ENCODE peak calls at places on chromosomes 2 and 18, in five cellular contexts. L, T, I, E and K are unnamed samples.
A peak's percentile ranks its signal among the peaks of the same experiment; 100 is the strongest.

GRCh38 chr2:133817680-133818566 is 249.7 kb upstream of the NCKAP5 start:
- DNase-seq in L (peak; percentile 56), E (peak; percentile 9), T (no peak), I (peak; percentile 92), K (no peak)

GRCh38 chr2:44949329-44950151 is 8.0 kb downstream of the SIX3 start:
- DNase-seq in L (no peak), T (peak; percentile 96), I (peak; percentile 52), E (no peak), K (no peak)

GRCh38 chr2:7525746-7526145 is 608.5 kb downstream of the RNF144A start:
- DNase-seq in T (no peak), I (no peak), L (no peak), E (no peak), K (no peak)

GRCh38 chr18:79402977-79403722 is 7.4 kb downstream of the NFATC1 start:
- DNase-seq in I (peak; percentile 36), L (no peak), T (no peak), E (peak; percentile 63), K (peak; percentile 43)

GRCh38 chr2:160269803-160270570 is 69.9 kb upstream of the ITGB6 start:
- DNase-seq in I (peak; percentile 98), T (peak; percentile 93), E (peak; percentile 90), L (peak; percentile 78), K (peak; percentile 79)

GRCh38 chr2:24994325-24994724 is 22.6 kb upstream of the DNAJC27 start:
- DNase-seq in E (no peak), T (no peak), I (no peak), L (no peak), K (no peak)

GRCh38 chr18:71485578-71485977 is 1058.6 kb downstream of the CBLN2 start:
- DNase-seq in L (no peak), I (peak; percentile 42), E (no peak), T (no peak), K (no peak)

GRCh38 chr18:13393338-13393737 is 174.8 kb downstream of the LDLRAD4 start:
- DNase-seq in T (no peak), I (no peak), L (no peak), E (no peak), K (no peak)

GRCh38 chr2:230900336-230900995 is 24.6 kb downstream of the GPR55 start:
- DNase-seq in L (no peak), T (no peak), E (no peak), I (no peak), K (peak; percentile 13)

GRCh38 chr2:20514596-20515269 is 67.9 kb downstream of the RHOB start:
- DNase-seq in E (no peak), T (no peak), L (peak; percentile 91), I (peak; percentile 98), K (no peak)

GRCh38 chr2:9249036-9249800 is 42.6 kb downstream of the ASAP2 start:
- DNase-seq in T (no peak), E (no peak), I (no peak), L (no peak), K (no peak)

GRCh38 chr2:50529600-50530218 is 502.2 kb downstream of the NRXN1 start:
- DNase-seq in T (peak; percentile 62), I (peak; percentile 62), E (peak; percentile 4), L (peak; percentile 56), K (no peak)

GRCh38 chr2:177169810-177170514 is 42.6 kb upstream of the HNRNPA3 start:
- DNase-seq in I (no peak), E (no peak), T (no peak), L (peak; percentile 68), K (no peak)

GRCh38 chr2:71823526-71823925 is 324.1 kb downstream of the CYP26B1 start:
- DNase-seq in L (no peak), T (no peak), I (no peak), E (no peak), K (no peak)

GRCh38 chr18:40824291-40824690 is 1130.7 kb upstream of the PIK3C3 start:
- DNase-seq in I (no peak), E (no peak), T (no peak), L (no peak), K (no peak)

GRCh38 chr2:231347081-231347480 is 48.4 kb upstream of the B3GNT7 start:
- DNase-seq in L (no peak), E (peak; percentile 56), I (peak; percentile 32), T (no peak), K (no peak)

GRCh38 chr2:236828820-236829219 is 256.9 kb upstream of the COPS8 start:
- DNase-seq in L (no peak), T (no peak), I (no peak), E (no peak), K (no peak)

GRCh38 chr2:188576657-188577056 is 285.0 kb downstream of the GULP1 start:
- DNase-seq in E (no peak), T (no peak), I (no peak), L (no peak), K (no peak)

GRCh38 chr2:144015036-144015435 is 504.9 kb downstream of the ZEB2 start:
- DNase-seq in I (no peak), E (no peak), L (no peak), T (no peak), K (no peak)

GRCh38 chr2:71933467-71934319 is 214.0 kb downstream of the CYP26B1 start:
- DNase-seq in T (no peak), I (peak; percentile 67), L (no peak), E (no peak), K (peak; percentile 21)

GRCh38 chr2:19540739-19541503 is 182.5 kb upstream of the OSR1 start:
- DNase-seq in E (peak; percentile 25), I (peak; percentile 85), T (no peak), L (peak; percentile 95), K (peak; percentile 33)

GRCh38 chr2:38875227-38875575 is 533 bp downstream of the DHX57 start:
- DNase-seq in L (no peak), T (no peak), I (peak; percentile 7), E (no peak), K (no peak)

GRCh38 chr2:186675380-186675779 is 18.5 kb upstream of the FAM171B start:
- DNase-seq in T (no peak), E (no peak), L (no peak), I (peak; percentile 35), K (no peak)

GRCh38 chr18:48135436-48135966 is 205.0 kb upstream of the SMAD2 start:
- DNase-seq in I (no peak), E (no peak), T (no peak), L (no peak), K (peak; percentile 46)

GRCh38 chr18:70289351-70290330 is 796 bp downstream of the SOCS6 start:
- DNase-seq in L (no peak), T (peak; percentile 78), E (peak; percentile 20), I (peak; percentile 42), K (peak; percentile 52)

GRCh38 chr2:228180126-228181097 is 1.1 kb downstream of the SPHKAP start:
- DNase-seq in E (no peak), L (no peak), I (no peak), T (peak; percentile 49), K (no peak)

GRCh38 chr2:199696048-199696447 is 154.9 kb downstream of the FTCDNL1 start:
- DNase-seq in L (no peak), E (no peak), I (no peak), T (no peak), K (no peak)

GRCh38 chr2:199692489-199692888 is 158.5 kb downstream of the FTCDNL1 start:
- DNase-seq in L (no peak), I (no peak), E (peak; percentile 31), T (no peak), K (peak; percentile 46)

GRCh38 chr2:199697469-199697868 is 153.5 kb downstream of the FTCDNL1 start:
- DNase-seq in T (no peak), E (no peak), I (no peak), L (no peak), K (no peak)

GRCh38 chr2:199690225-199690624 is 160.8 kb downstream of the FTCDNL1 start:
- DNase-seq in T (peak; percentile 23), I (no peak), E (no peak), L (no peak), K (no peak)

GRCh38 chr2:199693861-199694260 is 157.1 kb downstream of the FTCDNL1 start:
- DNase-seq in L (no peak), I (no peak), E (no peak), T (no peak), K (no peak)
- H3K4me1 ChIP-seq in L (no peaks in the 10 kb centered on the region), I (no peaks in the 10 kb centered on the region), E (no peaks in the 10 kb centered on the region), T (no peaks in the 10 kb centered on the region), K (no peaks in the 10 kb centered on the region)

GRCh38 chr18:58845913-58846312 is 18.8 kb upstream of the ZNF532 start:
- DNase-seq in T (no peak), L (no peak), E (no peak), I (no peak), K (no peak)

GRCh38 chr18:58848685-58849084 is 16.0 kb upstream of the ZNF532 start:
- DNase-seq in E (no peak), L (peak; percentile 57), T (no peak), I (peak; percentile 76), K (no peak)

GRCh38 chr18:58847383-58848071 is 17.1 kb upstream of the ZNF532 start:
- DNase-seq in I (no peak), L (no peak), T (peak; percentile 91), E (peak; percentile 46), K (no peak)

GRCh38 chr18:58844871-58845270 is 19.8 kb upstream of the ZNF532 start:
- DNase-seq in I (no peak), T (no peak), L (no peak), E (no peak), K (no peak)

GRCh38 chr18:58846325-58846724 is 18.4 kb upstream of the ZNF532 start:
- DNase-seq in E (no peak), I (no peak), T (no peak), L (no peak), K (no peak)
- H3K4me1 ChIP-seq in E (peaks cover 17% of the 10 kb centered on the region), I (peaks cover 6% of the 10 kb centered on the region), T (peaks cover 65% of the 10 kb centered on the region), L (peaks cover 10% of the 10 kb centered on the region), K (no peaks in the 10 kb centered on the region)

GRCh38 chr2:10329584-10329879 is 26.8 kb downstream of the HPCAL1 start:
- DNase-seq in E (no peak), I (no peak), L (no peak), T (no peak), K (no peak)
- H3K4me1 ChIP-seq in E (peaks cover 80% of the 10 kb centered on the region), I (peaks cover 17% of the 10 kb centered on the region), L (peaks cover 18% of the 10 kb centered on the region), T (peaks cover 37% of the 10 kb centered on the region), K (peaks cover 36% of the 10 kb centered on the region)

GRCh38 chr2:172250801-172251200 is 148.1 kb upstream of the DLX2 start:
- DNase-seq in I (no peak), T (no peak), E (no peak), L (no peak), K (no peak)

GRCh38 chr2:172252154-172252553 is 149.5 kb upstream of the DLX2 start:
- DNase-seq in T (no peak), I (no peak), L (peak; percentile 34), E (no peak), K (no peak)

GRCh38 chr2:172251231-172251630 is 148.5 kb upstream of the DLX2 start:
- DNase-seq in L (no peak), T (no peak), E (no peak), I (no peak), K (no peak)

GRCh38 chr2:172249986-172250385 is 147.3 kb upstream of the DLX2 start:
- DNase-seq in L (peak; percentile 64), T (no peak), I (peak; percentile 57), E (no peak), K (no peak)

GRCh38 chr2:172253190-172254052 is 150.7 kb upstream of the DLX2 start:
- DNase-seq in E (peak; percentile 66), I (peak; percentile 99), T (no peak), L (peak; percentile 100), K (peak; percentile 53)
- H3K4me1 ChIP-seq in E (peaks cover 7% of the 10 kb centered on the region), I (no peaks in the 10 kb centered on the region), T (peaks cover 10% of the 10 kb centered on the region), L (peaks cover 62% of the 10 kb centered on the region), K (no peaks in the 10 kb centered on the region)

GRCh38 chr2:220815698-220816097 is 756.4 kb downstream of the EPHA4 start:
- DNase-seq in I (no peak), E (no peak), T (no peak), L (no peak), K (no peak)
- H3K4me1 ChIP-seq in I (no peaks in the 10 kb centered on the region), E (no peaks in the 10 kb centered on the region), T (no peaks in the 10 kb centered on the region), L (peaks cover 25% of the 10 kb centered on the region), K (no peaks in the 10 kb centered on the region)